ENCODE peak calls at places on chromosome 7, in nine cellular contexts. P is adrenal gland, F is fibroblast of villous mesenchyme, Q is bronchial epithelial cell, B is cardiac muscle cell, U is spleen, A is transverse colon, Z is GM23338, T is HCT116. W is an unnamed sample.

GRCh38 chr7:121109145-121109544 is 120.6 kb downstream of the CPED1 start:
- DNase-seq in P (no peak), F (no peak), Q (no peak), B (no peak), U (no peak), A (no peak), Z (peak), T (no peak), W (no peak)

GRCh38 chr7:98287486-98287959 is 6.0 kb downstream of the BRI3 start:
- DNase-seq in P (no peak), F (no peak), Q (peak), B (no peak), U (no peak), A (peak), Z (peak), T (no peak), W (no peak)

GRCh38 chr7:29177963-29178612 is 16.5 kb upstream of the CHN2 start:
- DNase-seq in P (peak), F (peak), Q (peak), B (peak), U (peak), A (peak), Z (no peak), T (no peak), W (peak)

GRCh38 chr7:33534830-33535229 is 370.5 kb upstream of the BMPER start:
- DNase-seq in P (no peak), F (no peak), Q (no peak), B (peak), U (no peak), A (no peak), Z (peak), T (no peak), W (no peak)

GRCh38 chr7:378041-378420 is 88.1 kb downstream of the FOXL3 start:
- DNase-seq in P (no peak), F (no peak), Q (no peak), B (no peak), U (no peak), A (no peak), Z (no peak), T (no peak), W (no peak)

GRCh38 chr7:645606-646005 is 80.9 kb upstream of the DNAAF5 start:
- DNase-seq in P (no peak), F (no peak), Q (no peak), B (no peak), U (no peak), A (no peak), Z (no peak), T (no peak), W (no peak)

GRCh38 chr7:99386584-99387238 is 12.2 kb downstream of the ARPC1B start:
- DNase-seq in P (no peak), F (peak), Q (no peak), B (peak), U (no peak), A (no peak), Z (peak), T (no peak), W (peak)

GRCh38 chr7:20786779-20787651 is at the start of gene SP8:
- DNase-seq in P (no peak), F (no peak), Q (peak), B (no peak), U (no peak), A (no peak), Z (peak), T (no peak), W (no peak)

GRCh38 chr7:42611529-42611928 is 300.3 kb downstream of the C7orf25 start:
- DNase-seq in P (no peak), F (no peak), Q (no peak), B (no peak), U (no peak), A (no peak), Z (no peak), T (no peak), W (no peak)

GRCh38 chr7:33825644-33826043 is 79.7 kb upstream of the BMPER start:
- DNase-seq in P (no peak), F (no peak), Q (peak), B (no peak), U (no peak), A (no peak), Z (no peak), T (no peak), W (no peak)

GRCh38 chr7:74395745-74396311 is 57.9 kb upstream of the GTF2IRD1 start:
- DNase-seq in P (no peak), F (no peak), Q (no peak), B (no peak), U (no peak), A (no peak), Z (no peak), T (no peak), W (no peak)

GRCh38 chr7:91083855-91084644 is 180.2 kb upstream of the FZD1 start:
- DNase-seq in P (peak), F (no peak), Q (no peak), B (peak), U (no peak), A (peak), Z (no peak), T (no peak), W (peak)

GRCh38 chr7:83096065-83096580 is 66.6 kb downstream of the PCLO start:
- DNase-seq in P (no peak), F (no peak), Q (no peak), B (peak), U (no peak), A (no peak), Z (no peak), T (no peak), W (peak)

GRCh38 chr7:3861941-3862340 is 560.9 kb downstream of the SDK1 start:
- DNase-seq in P (no peak), F (peak), Q (peak), B (peak), U (no peak), A (no peak), Z (peak), T (no peak), W (peak)

GRCh38 chr7:116592445-116592844 is 67.6 kb downstream of the CAV1 start:
- DNase-seq in P (no peak), F (no peak), Q (no peak), B (no peak), U (no peak), A (peak), Z (no peak), T (no peak), W (no peak)

GRCh38 chr7:96273716-96274115 is 48.2 kb downstream of the SLC25A13 start:
- DNase-seq in P (no peak), F (peak), Q (no peak), B (no peak), U (no peak), A (no peak), Z (no peak), T (no peak), W (peak)

GRCh38 chr7:148287538-148287937 is 303.0 kb upstream of the C7orf33 start:
- DNase-seq in P (no peak), F (no peak), Q (no peak), B (no peak), U (no peak), A (no peak), Z (no peak), T (no peak), W (no peak)

GRCh38 chr7:35652124-35652523 is 42.8 kb downstream of the HERPUD2 start:
- DNase-seq in P (no peak), F (no peak), Q (no peak), B (no peak), U (peak), A (no peak), Z (no peak), T (no peak), W (no peak)

GRCh38 chr7:150746931-150747330 is 9.7 kb downstream of the GIMAP5 start:
- DNase-seq in P (no peak), F (no peak), Q (no peak), B (no peak), U (no peak), A (no peak), Z (no peak), T (no peak), W (no peak)

GRCh38 chr7:93574646-93575554 is at the start of gene CALCR:
- DNase-seq in P (no peak), F (no peak), Q (no peak), B (no peak), U (no peak), A (no peak), Z (peak), T (no peak), W (no peak)

GRCh38 chr7:30491417-30491816 is 12.8 kb upstream of the NOD1 start:
- DNase-seq in P (no peak), F (no peak), Q (no peak), B (no peak), U (no peak), A (no peak), Z (no peak), T (no peak), W (no peak)

GRCh38 chr7:2621948-2622640 is 9.7 kb upstream of the TTYH3 start:
- DNase-seq in P (no peak), F (peak), Q (no peak), B (peak), U (peak), A (no peak), Z (peak), T (no peak), W (no peak)

GRCh38 chr7:134783294-134784069 is 4.0 kb downstream of the CALD1 start:
- DNase-seq in P (no peak), F (peak), Q (no peak), B (no peak), U (no peak), A (no peak), Z (no peak), T (no peak), W (peak)

GRCh38 chr7:134782121-134782623 is 2.7 kb downstream of the CALD1 start:
- DNase-seq in P (no peak), F (peak), Q (peak), B (peak), U (no peak), A (no peak), Z (no peak), T (no peak), W (peak)

GRCh38 chr7:134785842-134786241 is 6.4 kb downstream of the CALD1 start:
- DNase-seq in P (no peak), F (peak), Q (no peak), B (no peak), U (no peak), A (no peak), Z (no peak), T (no peak), W (peak)

GRCh38 chr7:134787064-134787463 is 7.6 kb downstream of the CALD1 start:
- DNase-seq in P (no peak), F (peak), Q (no peak), B (peak), U (no peak), A (no peak), Z (no peak), T (no peak), W (peak)

DNA sequence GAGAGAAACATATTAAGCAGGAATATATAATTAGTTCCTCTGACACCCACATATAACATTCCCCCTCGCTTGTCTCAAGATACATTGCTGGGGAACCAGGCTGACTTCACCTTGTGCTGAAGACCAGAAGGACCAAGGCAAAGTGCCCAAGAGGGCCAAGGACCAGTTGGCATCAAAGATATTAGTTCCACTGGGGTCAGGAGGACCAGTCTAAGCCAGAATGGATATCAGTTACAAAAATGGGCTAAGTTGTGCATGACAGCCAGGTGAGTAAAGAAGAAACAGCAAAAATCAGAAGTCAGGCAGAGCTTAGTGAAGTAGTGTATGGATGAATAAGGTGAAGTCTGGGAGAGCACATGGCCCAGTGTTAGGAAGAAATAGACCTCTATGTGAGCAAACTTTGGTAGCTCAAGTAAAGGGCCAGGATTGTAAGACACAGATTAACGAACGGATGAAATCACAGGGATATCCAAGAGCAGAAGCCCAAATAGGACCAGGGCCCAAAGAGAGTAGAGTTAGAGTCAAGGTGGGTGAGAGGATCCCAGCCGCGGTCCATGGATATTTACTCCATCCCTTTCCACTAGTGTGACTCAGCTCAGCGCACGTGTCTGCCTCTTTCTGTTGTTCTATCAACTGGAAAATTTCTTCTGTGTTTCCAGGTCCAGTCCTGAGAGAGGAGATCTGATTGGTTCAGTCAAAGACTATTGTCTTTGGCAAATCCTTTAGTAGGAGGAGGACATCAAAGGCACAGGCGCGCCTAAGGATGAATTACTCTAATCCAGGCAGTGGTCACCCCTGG is 5.0 kb downstream of the CALD1 start:
- DNase-seq in P (peak), F (peak), Q (no peak), B (no peak), U (no peak), A (no peak), Z (no peak), T (no peak), W (no peak)
- H3K4me3 ChIP-seq in P (no peak), F (peak), Q (no peak), B (no peak), U (no peak), A (no peak), Z (no peak), T (no peak), W (no peak)

DNA sequence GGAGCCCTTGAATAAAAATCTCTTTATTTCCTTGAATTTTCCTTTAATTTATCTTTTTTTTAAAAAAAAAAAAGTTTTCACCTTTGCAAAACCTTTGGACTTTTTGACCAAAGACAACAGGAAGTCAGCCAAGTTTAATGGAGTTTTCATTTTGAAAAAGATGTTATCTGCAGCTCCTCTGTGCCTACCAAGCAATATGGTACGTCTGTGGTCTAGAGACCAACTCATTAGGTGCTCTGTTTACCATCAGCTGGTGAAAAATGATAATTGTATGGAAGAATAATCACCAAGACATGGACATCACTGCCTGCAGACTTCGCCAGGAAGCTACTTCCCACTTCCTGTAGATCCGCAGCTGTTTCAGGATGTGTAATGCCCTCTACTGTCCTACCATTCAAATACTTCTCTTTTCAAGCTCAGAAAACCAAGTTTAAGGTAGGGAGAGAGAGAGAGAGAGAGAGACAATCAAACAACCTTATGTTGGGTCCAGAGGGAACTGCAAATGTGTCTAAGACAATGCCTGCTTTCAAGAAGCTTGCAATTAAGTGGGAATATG is 18.7 kb downstream of the PLXNA4 start:
- DNase-seq in P (no peak), F (no peak), Q (no peak), B (peak), U (no peak), A (no peak), Z (peak), T (no peak), W (peak)
- TF ChIP-seq CTCF in P (no peak), F (no peak), Q (no peak), B (peak), U (no peak), A (no peak), Z (peak), T (no peak), W (no peak)

GRCh38 chr7:15685358-15686181 is 913 bp downstream of the MEOX2 start:
- DNase-seq in P (peak), F (peak), Q (no peak), B (peak), U (no peak), A (no peak), Z (peak), T (no peak), W (peak)
- H3K4me3 ChIP-seq in P (no peak), F (peak), Q (peak), B (peak), U (no peak), A (peak), Z (peak), T (peak), W (peak)

DNA sequence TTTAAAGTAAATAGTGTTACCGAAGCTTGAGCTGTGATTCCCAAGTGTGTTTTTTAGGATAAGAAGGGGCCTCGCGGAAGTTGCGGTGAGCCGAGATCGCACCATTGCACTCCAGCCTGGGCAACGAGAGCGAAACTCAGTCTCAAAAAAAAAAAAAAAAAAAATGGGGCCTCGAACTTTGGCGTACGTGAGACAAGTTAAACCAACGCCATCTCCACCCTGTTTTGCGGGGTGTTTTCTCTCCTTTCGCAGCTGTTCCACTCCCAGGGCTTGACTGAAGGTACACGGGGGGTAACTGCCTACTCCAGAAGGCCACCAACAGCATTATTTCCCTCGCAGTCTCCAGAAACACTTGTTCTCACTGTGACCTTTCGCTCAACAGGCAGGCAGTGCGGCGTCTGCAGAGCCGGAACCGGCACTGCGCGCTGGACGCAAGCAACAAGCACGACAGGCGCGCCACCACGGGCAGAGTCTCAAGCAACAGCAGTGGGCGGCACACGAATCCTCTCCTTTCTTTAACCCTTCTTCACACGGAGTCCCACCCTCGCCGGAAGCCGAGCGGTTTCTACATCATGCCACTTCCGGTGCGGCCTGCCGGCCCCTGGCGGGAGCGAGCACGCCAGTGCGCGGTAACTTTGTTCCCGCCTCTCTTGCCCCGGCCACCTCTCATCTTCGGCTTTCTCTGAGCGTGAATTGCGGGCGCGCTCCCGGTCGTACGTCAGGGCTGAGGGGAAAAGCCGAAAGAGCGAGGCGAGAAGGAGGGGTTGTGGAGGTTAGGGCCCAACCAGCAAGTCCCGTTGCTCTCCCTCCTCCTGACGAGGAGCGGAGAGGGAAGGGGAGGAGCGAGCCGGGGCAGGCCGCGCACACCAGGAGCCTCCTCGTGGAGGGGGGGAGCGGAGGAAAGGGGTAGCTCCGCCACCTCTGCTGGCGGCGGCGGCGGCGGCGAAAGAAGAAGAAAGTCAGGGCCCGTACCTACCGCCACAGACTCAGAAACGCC is 826 bp upstream of the CDK13 start:
- DNase-seq in P (peak), F (peak), Q (peak), B (peak), U (peak), A (peak), Z (peak), T (peak), W (peak)
- TF ChIP-seq CTCF in P (no peak), F (no peak), Q (no peak), B (no peak), U (peak), A (no peak), Z (no peak), T (no peak), W (no peak)

DNA sequence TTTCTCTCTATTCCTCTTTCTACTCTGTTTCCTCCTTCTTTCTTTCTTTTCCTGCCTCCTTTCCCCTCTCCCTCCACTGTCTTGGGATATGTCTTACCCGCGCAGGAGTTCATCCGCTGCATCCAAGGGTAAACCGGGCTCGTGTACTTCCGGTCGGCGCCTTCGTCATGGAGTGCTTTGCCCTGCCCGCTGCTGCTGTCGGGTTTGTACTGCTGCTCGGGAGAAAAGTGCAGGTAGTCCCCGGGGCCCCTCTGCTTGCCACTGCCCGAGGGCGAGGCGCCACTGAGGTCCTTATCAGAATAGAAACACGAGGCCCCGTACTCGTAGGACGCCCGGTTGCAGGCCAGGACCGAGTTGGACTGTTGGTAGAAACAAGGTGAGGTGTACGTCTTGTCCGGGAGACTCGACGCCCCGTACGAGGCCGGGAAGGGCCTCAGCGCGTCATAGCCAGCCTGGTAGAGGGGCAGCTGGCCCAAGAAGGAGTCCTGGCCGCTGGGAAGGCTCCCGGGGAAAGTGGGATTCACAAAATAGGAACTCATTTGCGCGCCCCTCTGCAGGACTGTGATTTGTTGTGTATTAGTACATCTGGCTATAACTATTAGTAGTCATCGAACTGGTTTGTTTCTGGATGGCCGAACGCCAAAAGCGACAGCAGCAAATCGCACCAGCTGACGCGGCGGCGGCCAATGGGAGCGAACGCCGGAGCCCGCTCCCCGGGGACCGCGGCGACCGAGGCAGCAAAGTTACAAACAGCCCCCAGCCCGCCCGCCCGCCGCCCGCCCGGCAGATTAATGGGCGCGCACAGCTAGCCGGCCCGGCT is at the start of gene HOXA6:
- DNase-seq in P (peak), F (peak), Q (no peak), B (no peak), U (peak), A (peak), Z (peak), T (no peak), W (no peak)
- H3K4me3 ChIP-seq in P (no peak), F (peak), Q (no peak), B (no peak), U (peak), A (peak), Z (peak), T (peak), W (no peak)

GRCh38 chr7:81256991-81257390 is 338.1 kb upstream of the SEMA3C start:
- DNase-seq in P (no peak), F (peak), Q (no peak), B (peak), U (no peak), A (no peak), Z (peak), T (no peak), W (peak)
- TF ChIP-seq CTCF in P (no peak), F (peak), Q (no peak), B (peak), U (no peak), A (no peak), Z (peak), T (no peak), W (peak)